ENCODE peak calls at places on chromosome 3, in eight cellular contexts. D is kidney epithelial cell; V is T-helper 1 cell; A is activated CD4-positive, alpha-beta T cell treated with anti-CD3 and anti-CD28 coated beads for 36 hours; F is GM12891; I is hepatocyte; E is islet precursor cell; Y is stimulated activated CD8-positive, alpha-beta memory T cell treated with anti-CD3 and anti-CD28 coated beads, Interleukin-7, amount 100 ng/mL, for 1 hour. G is an unnamed sample.

GRCh38 chr3:65619391-65620298 is 419.1 kb downstream of the MAGI1 start:
- DNase-seq in Y (no peak), A (no peak), V (no peak), F (no peak), I (no peak), D (peak; percentile 10), E (no peak), G (no peak)

GRCh38 chr3:143443851-143444331 is 324.3 kb downstream of the CHST2 start:
- DNase-seq in Y (no peak), I (no peak), V (no peak), D (peak; percentile 100), A (peak; percentile 42), F (no peak), E (peak; percentile 70), G (no peak)

GRCh38 chr3:70840106-70840870 is 527.9 kb upstream of the MDFIC2 start:
- DNase-seq in A (no peak), V (no peak), I (no peak), F (no peak), D (peak; percentile 41), Y (no peak), E (peak; percentile 72), G (no peak)

GRCh38 chr3:30440880-30441279 is 165.5 kb upstream of the TGFBR2 start:
- DNase-seq in F (no peak), A (no peak), D (no peak), Y (no peak), E (no peak), V (no peak), I (no peak), G (no peak)

GRCh38 chr3:61682671-61683408 is 121.5 kb downstream of the PTPRG start:
- DNase-seq in E (no peak), Y (no peak), V (no peak), A (no peak), D (no peak), F (no peak), I (peak; percentile 24), G (no peak)

GRCh38 chr3:108296239-108296638 is at the start of gene HHLA2:
- DNase-seq in A (peak; percentile 63), I (peak; percentile 76), V (no peak), F (no peak), E (no peak), Y (no peak), D (no peak), G (no peak)

GRCh38 chr3:121883507-121883906 is 10.7 kb upstream of the SLC15A2 start:
- DNase-seq in Y (no peak), A (peak; percentile 5), D (no peak), E (no peak), V (no peak), I (peak; percentile 20), F (no peak), G (no peak)

GRCh38 chr3:169699070-169699469 is 35.6 kb upstream of the MECOM start:
- DNase-seq in I (no peak), F (no peak), D (no peak), V (no peak), E (no peak), A (no peak), Y (no peak), G (no peak)

GRCh38 chr3:49357466-49358216 is 512 bp downstream of the GPX1 start:
- DNase-seq in A (peak; percentile 68), D (no peak), I (peak; percentile 79), Y (no peak), E (peak; percentile 77), F (no peak), V (peak; percentile 26), G (no peak)

GRCh38 chr3:63864008-63864871 is 573 bp downstream of the ATXN7 start:
- DNase-seq in Y (no peak), A (peak; percentile 59), I (peak; percentile 76), F (peak; percentile 56), V (peak; percentile 30), E (peak; percentile 56), D (no peak), G (no peak)

GRCh38 chr3:10594915-10595314 is 89.5 kb upstream of the ATP2B2 start:
- DNase-seq in I (peak; percentile 81), A (peak; percentile 70), F (no peak), D (no peak), Y (no peak), V (no peak), E (peak; percentile 91), G (no peak)

GRCh38 chr3:29515451-29515850 is 234.6 kb downstream of the RBMS3 start:
- DNase-seq in Y (no peak), E (no peak), F (no peak), I (no peak), V (no peak), D (peak; percentile 44), A (no peak), G (no peak)

GRCh38 chr3:175956964-175957363 is 1097.8 kb downstream of the NAALADL2 start:
- DNase-seq in V (no peak), A (no peak), D (no peak), Y (no peak), E (no peak), F (no peak), I (no peak), G (no peak)

GRCh38 chr3:72238341-72238740 is 453.4 kb upstream of the PROK2 start:
- DNase-seq in V (no peak), I (no peak), A (no peak), Y (no peak), F (no peak), D (no peak), E (no peak), G (no peak)

GRCh38 chr3:54902286-54902685 is 25.6 kb downstream of the LRTM1 start:
- DNase-seq in D (no peak), V (no peak), A (no peak), F (no peak), Y (no peak), I (no peak), E (no peak), G (no peak)

GRCh38 chr3:23017800-23018199 is 185.3 kb upstream of the UBE2E2 start:
- DNase-seq in F (no peak), E (peak; percentile 77), D (peak; percentile 56), A (no peak), I (peak; percentile 19), V (no peak), Y (no peak), G (no peak)